ENCODE peak calls at places on chromosomes 12 and 14, in nine cellular contexts. W, D, C, J, I, Z, A, O and V are unnamed samples.

GRCh38 chr14:101457177-101457935 is 103.9 kb upstream of the DIO3 start:
- DNase-seq in W (no peak), D (no peak), C (peak; percentile 11), J (no peak), I (no peak), Z (no peak), A (no peak), O (no peak), V (no peak)

GRCh38 chr12:47270782-47271664 is 191.3 kb upstream of the AMIGO2 start:
- DNase-seq in W (no peak), D (no peak), C (no peak), J (no peak), I (no peak), Z (no peak), A (no peak), O (no peak), V (peak; percentile 96)

GRCh38 chr12:13218641-13219040 is 22.1 kb downstream of the EMP1 start:
- DNase-seq in W (no peak), D (no peak), C (no peak), J (no peak), I (no peak), Z (no peak), A (no peak), O (no peak), V (no peak)

GRCh38 chr12:108666326-108666995 is 32.8 kb upstream of the SELPLG start:
- DNase-seq in W (no peak), D (no peak), C (no peak), J (no peak), I (no peak), Z (no peak), A (no peak), O (peak; percentile 49), V (no peak)

GRCh38 chr14:55373784-55374725 is 37.6 kb downstream of the ATG14 start:
- DNase-seq in W (peak; percentile 71), D (no peak), C (no peak), J (no peak), I (no peak), Z (no peak), A (no peak), O (no peak), V (peak; percentile 76)

GRCh38 chr14:88323086-88323519 is at the start of gene KCNK10:
- DNase-seq in W (peak; percentile 49), D (no peak), C (no peak), J (no peak), I (no peak), Z (no peak), A (peak; percentile 54), O (no peak), V (peak; percentile 3)

GRCh38 chr14:53152627-53152908 is 555 bp downstream of the DDHD1 start:
- DNase-seq in W (peak; percentile 49), D (no peak), C (no peak), J (no peak), I (no peak), Z (no peak), A (no peak), O (no peak), V (no peak)

GRCh38 chr14:55814873-55815272 is 234.9 kb downstream of the KTN1 start:
- DNase-seq in W (no peak), D (no peak), C (no peak), J (no peak), I (no peak), Z (no peak), A (no peak), O (no peak), V (peak; percentile 29)

GRCh38 chr12:26340649-26341048 is 145.3 kb downstream of the SSPN start:
- DNase-seq in W (peak; percentile 34), D (no peak), C (no peak), J (no peak), I (no peak), Z (no peak), A (no peak), O (no peak), V (no peak)

GRCh38 chr12:132018193-132018916 is 68.6 kb downstream of the EP400 start:
- DNase-seq in W (no peak), D (no peak), C (no peak), J (no peak), I (no peak), Z (no peak), A (no peak), O (no peak), V (no peak)

GRCh38 chr12:77861317-77861716 is 30.6 kb downstream of the NAV3 start:
- DNase-seq in W (no peak), D (no peak), C (no peak), J (no peak), I (no peak), Z (no peak), A (no peak), O (no peak), V (no peak)

GRCh38 chr12:60335765-60336164 is 739.9 kb downstream of the SLC16A7 start:
- DNase-seq in W (no peak), D (no peak), C (no peak), J (no peak), I (no peak), Z (no peak), A (peak; percentile 27), O (no peak), V (peak; percentile 68)

GRCh38 chr12:131828671-131829350 is 618 bp downstream of the MMP17 start:
- DNase-seq in W (no peak), D (no peak), C (no peak), J (no peak), I (no peak), Z (no peak), A (no peak), O (no peak), V (no peak)

GRCh38 chr12:33596814-33597213 is 157.2 kb upstream of the SYT10 start:
- DNase-seq in W (no peak), D (no peak), C (no peak), J (no peak), I (no peak), Z (no peak), A (no peak), O (no peak), V (no peak)

GRCh38 chr14:29687071-29687765 is 240.4 kb downstream of the PRKD1 start:
- DNase-seq in W (no peak), D (no peak), C (no peak), J (no peak), I (no peak), Z (no peak), A (no peak), O (no peak), V (peak; percentile 14)

GRCh38 chr14:92971601-92972180 is 48.7 kb downstream of the CHGA start:
- DNase-seq in W (no peak), D (no peak), C (no peak), J (no peak), I (no peak), Z (no peak), A (no peak), O (no peak), V (no peak)

GRCh38 chr14:76901171-76902055 is 75.2 kb downstream of the LRRC74A start:
- DNase-seq in W (no peak), D (no peak), C (no peak), J (no peak), I (no peak), Z (no peak), A (no peak), O (no peak), V (no peak)

GRCh38 chr14:28609228-28609828 is 157.3 kb upstream of the FOXG1 start:
- DNase-seq in W (no peak), D (no peak), C (peak; percentile 80), J (no peak), I (no peak), Z (peak; percentile 74), A (peak; percentile 81), O (peak; percentile 12), V (peak; percentile 36)

GRCh38 chr12:103765322-103765721 is 75.7 kb downstream of the NT5DC3 start:
- DNase-seq in W (no peak), D (no peak), C (no peak), J (no peak), I (no peak), Z (no peak), A (no peak), O (no peak), V (no peak)

GRCh38 chr12:47803196-47803875 is 16.4 kb downstream of the HDAC7 start:
- DNase-seq in W (no peak), D (no peak), C (no peak), J (no peak), I (no peak), Z (no peak), A (no peak), O (no peak), V (no peak)

GRCh38 chr12:111455448-111456320 is 50.0 kb downstream of the SH2B3 start:
- DNase-seq in W (no peak), D (no peak), C (no peak), J (no peak), I (no peak), Z (no peak), A (no peak), O (no peak), V (peak; percentile 61)

GRCh38 chr12:104939089-104939488 is 19.0 kb downstream of the SLC41A2 start:
- DNase-seq in W (no peak), D (no peak), C (no peak), J (no peak), I (no peak), Z (no peak), A (no peak), O (no peak), V (no peak)

GRCh38 chr12:93266-94005 is 26.9 kb downstream of the IQSEC3 start:
- DNase-seq in W (no peak), D (no peak), C (no peak), J (no peak), I (no peak), Z (no peak), A (no peak), O (no peak), V (no peak)